ENCODE peak calls at places on chromosomes 6 and 20, in ten cellular contexts. A, H, W, C, Z, G, M, L, Q and R are unnamed samples.

GRCh38 chr6:128239898-128240509 is 280.4 kb downstream of the PTPRK start:
- ATAC-seq in A (no peak), H (no peak), W (no peak), C (no peak), Z (no peak), G (no peak), M (no peak), L (no peak), Q (peak), R (no peak)

GRCh38 chr20:23147964-23148720 is 62.0 kb upstream of the CD93 start:
- ATAC-seq in A (peak), H (peak), W (peak), C (no peak), Z (peak), G (peak), M (no peak), L (no peak), Q (peak), R (peak)

GRCh38 chr6:71730284-71730683 is 156.1 kb upstream of the RIMS1 start:
- ATAC-seq in A (no peak), H (no peak), W (no peak), C (no peak), Z (no peak), G (no peak), M (no peak), L (no peak), Q (no peak), R (no peak)

GRCh38 chr6:164554700-164555479 is 754.5 kb downstream of the C6orf118 start:
- ATAC-seq in A (no peak), H (no peak), W (peak), C (peak), Z (no peak), G (no peak), M (no peak), L (no peak), Q (no peak), R (no peak)

GRCh38 chr20:38303908-38304379 is at the start of gene BPI:
- ATAC-seq in A (no peak), H (no peak), W (peak), C (no peak), Z (peak), G (no peak), M (no peak), L (no peak), Q (peak), R (no peak)

GRCh38 chr6:161498359-161498758 is 224.5 kb upstream of the AGPAT4 start:
- ATAC-seq in A (peak), H (no peak), W (peak), C (peak), Z (no peak), G (peak), M (peak), L (no peak), Q (no peak), R (peak)

GRCh38 chr6:11202513-11203305 is 29.8 kb downstream of the NEDD9 start:
- ATAC-seq in A (peak), H (no peak), W (no peak), C (no peak), Z (no peak), G (peak), M (peak), L (peak), Q (peak), R (no peak)

GRCh38 chr20:37524859-37525708 is 2.6 kb downstream of the BLCAP start:
- ATAC-seq in A (no peak), H (peak), W (no peak), C (no peak), Z (no peak), G (no peak), M (no peak), L (no peak), Q (no peak), R (no peak)

GRCh38 chr20:1707588-1708449 is 50.2 kb upstream of the SIRPG start:
- ATAC-seq in A (no peak), H (no peak), W (no peak), C (no peak), Z (no peak), G (no peak), M (no peak), L (peak), Q (peak), R (no peak)

GRCh38 chr20:57724610-57725405 is 15.0 kb upstream of the PMEPA1 start:
- ATAC-seq in A (no peak), H (no peak), W (no peak), C (no peak), Z (peak), G (no peak), M (no peak), L (no peak), Q (no peak), R (no peak)

GRCh38 chr20:1375515-1375914 is 17.3 kb downstream of the FKBP1A start:
- ATAC-seq in A (peak), H (no peak), W (peak), C (peak), Z (peak), G (no peak), M (peak), L (no peak), Q (no peak), R (peak)

GRCh38 chr6:152503541-152503940 is 133.6 kb downstream of the SYNE1 start:
- ATAC-seq in A (no peak), H (no peak), W (no peak), C (no peak), Z (no peak), G (no peak), M (no peak), L (no peak), Q (no peak), R (no peak)

GRCh38 chr20:47540443-47541354 is 39.0 kb downstream of the NCOA3 start:
- ATAC-seq in A (peak), H (peak), W (no peak), C (no peak), Z (no peak), G (no peak), M (no peak), L (no peak), Q (no peak), R (no peak)

GRCh38 chr6:100996409-100996808 is 115.3 kb upstream of the ASCC3 start:
- ATAC-seq in A (no peak), H (no peak), W (no peak), C (no peak), Z (peak), G (no peak), M (no peak), L (no peak), Q (no peak), R (no peak)

GRCh38 chr6:137692806-137693205 is 174.3 kb upstream of the TNFAIP3 start:
- ATAC-seq in A (no peak), H (no peak), W (no peak), C (no peak), Z (no peak), G (no peak), M (no peak), L (no peak), Q (no peak), R (no peak)

GRCh38 chr6:20205722-20206154 is 6.5 kb downstream of the MBOAT1 start:
- ATAC-seq in A (no peak), H (no peak), W (no peak), C (no peak), Z (peak), G (no peak), M (no peak), L (no peak), Q (no peak), R (no peak)

GRCh38 chr6:111533087-111533784 is 50.2 kb upstream of the REV3L start:
- ATAC-seq in A (no peak), H (peak), W (no peak), C (no peak), Z (no peak), G (no peak), M (peak), L (peak), Q (peak), R (no peak)

GRCh38 chr20:60078351-60079250 is 120.4 kb downstream of the CDH26 start:
- ATAC-seq in A (no peak), H (no peak), W (peak), C (peak), Z (peak), G (no peak), M (no peak), L (no peak), Q (no peak), R (no peak)

GRCh38 chr20:49447946-49448809 is 34.3 kb downstream of the KCNB1 start:
- ATAC-seq in A (no peak), H (no peak), W (peak), C (peak), Z (no peak), G (no peak), M (peak), L (no peak), Q (no peak), R (no peak)

GRCh38 chr20:14696937-14697336 is 359.5 kb upstream of the FLRT3 start:
- ATAC-seq in A (no peak), H (no peak), W (no peak), C (no peak), Z (no peak), G (no peak), M (no peak), L (no peak), Q (no peak), R (no peak)